ENCODE peak calls at places on chromosomes 1 and 21, in ten cellular contexts. One of them, this sample, is unnamed.

GRCh38 chr1:9472386-9473031 is 66.8 kb upstream of the SLC25A33 start:
- DNase-seq in CD8-positive, alpha-beta memory T cell: no peak
- DNase-seq in ascending aorta: no peak
- DNase-seq in transverse colon: no peak
- DNase-seq in uterus: no peak
- DNase-seq in tibial nerve: peak; percentile 22
- DNase-seq in BE2C: no peak
- DNase-seq in lung: no peak
- DNase-seq in HepG2: no peak
- DNase-seq in DND-41: no peak
- DNase-seq in this sample: no peak

GRCh38 chr21:36630485-36631206 is 68.3 kb upstream of the SIM2 start:
- DNase-seq in transverse colon: peak; percentile 66
- DNase-seq in tibial nerve: no peak
- DNase-seq in CD8-positive, alpha-beta memory T cell: peak; percentile 58
- DNase-seq in BE2C: peak; percentile 76
- DNase-seq in HepG2: peak; percentile 48
- DNase-seq in ascending aorta: no peak
- DNase-seq in DND-41: peak; percentile 63
- DNase-seq in uterus: peak; percentile 16
- DNase-seq in lung: peak; percentile 60
- DNase-seq in this sample: peak; percentile 69

GRCh38 chr1:2231667-2232254 is 3.6 kb downstream of the SKI start:
- DNase-seq in ascending aorta: peak; percentile 98
- DNase-seq in tibial nerve: peak; percentile 92
- DNase-seq in CD8-positive, alpha-beta memory T cell: peak; percentile 85
- DNase-seq in DND-41: no peak
- DNase-seq in uterus: peak; percentile 90
- DNase-seq in HepG2: peak; percentile 78
- DNase-seq in BE2C: peak; percentile 76
- DNase-seq in transverse colon: peak; percentile 83
- DNase-seq in lung: peak; percentile 89
- DNase-seq in this sample: peak; percentile 75

GRCh38 chr1:172394811-172395210 is 25.7 kb upstream of the C1orf105 start:
- DNase-seq in CD8-positive, alpha-beta memory T cell: no peak
- DNase-seq in lung: no peak
- DNase-seq in DND-41: no peak
- DNase-seq in tibial nerve: no peak
- DNase-seq in transverse colon: no peak
- DNase-seq in uterus: no peak
- DNase-seq in ascending aorta: no peak
- DNase-seq in HepG2: no peak
- DNase-seq in BE2C: no peak
- DNase-seq in this sample: no peak

GRCh38 chr1:1124786-1125642 is 9.1 kb upstream of the C1orf159 start:
- DNase-seq in HepG2: peak; percentile 93
- DNase-seq in ascending aorta: no peak
- DNase-seq in BE2C: no peak
- DNase-seq in transverse colon: peak; percentile 92
- DNase-seq in uterus: no peak
- DNase-seq in CD8-positive, alpha-beta memory T cell: no peak
- DNase-seq in DND-41: no peak
- DNase-seq in tibial nerve: no peak
- DNase-seq in lung: no peak
- DNase-seq in this sample: no peak

GRCh38 chr21:42629856-42630410 is 23.5 kb upstream of the PDE9A start:
- DNase-seq in ascending aorta: no peak
- DNase-seq in lung: no peak
- DNase-seq in transverse colon: peak; percentile 1
- DNase-seq in DND-41: no peak
- DNase-seq in CD8-positive, alpha-beta memory T cell: peak; percentile 8
- DNase-seq in BE2C: no peak
- DNase-seq in tibial nerve: no peak
- DNase-seq in HepG2: no peak
- DNase-seq in uterus: no peak
- DNase-seq in this sample: no peak

GRCh38 chr21:35044770-35045538 is 4.1 kb downstream of the RUNX1 start:
- DNase-seq in uterus: no peak
- DNase-seq in tibial nerve: no peak
- DNase-seq in BE2C: no peak
- DNase-seq in lung: no peak
- DNase-seq in HepG2: no peak
- DNase-seq in transverse colon: no peak
- DNase-seq in DND-41: no peak
- DNase-seq in CD8-positive, alpha-beta memory T cell: no peak
- DNase-seq in ascending aorta: no peak
- DNase-seq in this sample: no peak

GRCh38 chr21:41894922-41895557 is 15.9 kb upstream of the PRDM15 start:
- DNase-seq in lung: no peak
- DNase-seq in HepG2: no peak
- DNase-seq in BE2C: no peak
- DNase-seq in ascending aorta: no peak
- DNase-seq in tibial nerve: no peak
- DNase-seq in CD8-positive, alpha-beta memory T cell: no peak
- DNase-seq in transverse colon: no peak
- DNase-seq in uterus: no peak
- DNase-seq in DND-41: no peak
- DNase-seq in this sample: no peak

GRCh38 chr1:204461331-204462228 is 33.0 kb downstream of the PIK3C2B start:
- DNase-seq in CD8-positive, alpha-beta memory T cell: no peak
- DNase-seq in transverse colon: no peak
- DNase-seq in ascending aorta: no peak
- DNase-seq in BE2C: no peak
- DNase-seq in HepG2: no peak
- DNase-seq in lung: no peak
- DNase-seq in DND-41: peak; percentile 91
- DNase-seq in uterus: no peak
- DNase-seq in tibial nerve: no peak
- DNase-seq in this sample: no peak
- H3K4me1 ChIP-seq in CD8-positive, alpha-beta memory T cell: peaks cover 44% of the 10 kb centered on the region
- H3K4me1 ChIP-seq in transverse colon: peaks cover 5% of the 10 kb centered on the region
- H3K4me1 ChIP-seq in ascending aorta: peaks cover 26% of the 10 kb centered on the region
- H3K4me1 ChIP-seq in BE2C: peaks cover 19% of the 10 kb centered on the region
- H3K4me1 ChIP-seq in HepG2: no peaks in the 10 kb centered on the region
- H3K4me1 ChIP-seq in lung: peaks cover 34% of the 10 kb centered on the region
- H3K4me1 ChIP-seq in DND-41: peaks cover 68% of the 10 kb centered on the region
- H3K4me1 ChIP-seq in uterus: peaks cover 14% of the 10 kb centered on the region
- H3K4me1 ChIP-seq in tibial nerve: no peaks in the 10 kb centered on the region
- H3K4me1 ChIP-seq in this sample: peaks cover 50% of the 10 kb centered on the region

DNA sequence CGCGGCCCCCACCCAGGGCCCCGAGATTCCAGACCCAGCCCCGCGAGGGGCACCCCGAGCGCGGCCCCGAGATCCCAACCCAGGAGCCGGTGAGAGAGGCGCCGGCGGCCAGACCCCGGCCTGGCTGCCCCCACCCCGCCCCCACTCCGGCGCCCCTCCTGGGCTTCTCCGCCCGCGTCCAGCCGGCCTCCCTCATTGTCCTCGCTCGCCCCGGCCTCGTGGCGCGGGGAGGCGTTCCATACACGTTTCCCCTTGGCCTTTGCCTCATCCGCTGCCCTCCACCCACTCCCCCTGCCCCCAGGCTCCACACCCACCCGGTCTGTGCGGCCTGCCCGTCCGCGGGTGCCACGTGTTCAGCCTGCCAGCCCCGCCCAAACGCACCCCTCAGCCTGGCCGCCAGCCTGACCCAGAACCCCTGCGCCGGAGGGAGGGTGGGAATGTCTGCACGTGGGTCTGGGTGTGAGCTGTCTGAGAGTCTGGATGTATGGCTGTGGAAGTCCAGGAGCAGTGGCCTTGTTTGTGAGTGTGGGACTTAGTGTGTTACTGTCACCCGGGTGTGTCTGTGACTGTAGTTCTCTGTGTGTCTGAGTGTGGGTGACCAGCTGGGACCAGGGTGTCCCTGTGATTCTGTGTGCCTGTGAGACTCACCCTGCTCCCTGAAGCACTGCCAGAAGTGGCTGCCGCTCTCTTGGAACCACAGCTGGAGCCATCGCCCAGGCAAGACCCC is 681 bp downstream of the B4GALT2 start:
- DNase-seq in HepG2: peak; percentile 37
- DNase-seq in BE2C: peak; percentile 63
- DNase-seq in DND-41: peak; percentile 35
- DNase-seq in CD8-positive, alpha-beta memory T cell: no peak
- DNase-seq in uterus: peak; percentile 42
- DNase-seq in tibial nerve: no peak
- DNase-seq in transverse colon: peak; percentile 72
- DNase-seq in lung: peak; percentile 54
- DNase-seq in ascending aorta: no peak
- DNase-seq in this sample: peak; percentile 46
- H3K4me1 ChIP-seq in HepG2: peaks cover 71% of the 10 kb centered on the region
- H3K4me1 ChIP-seq in BE2C: no peaks in the 10 kb centered on the region
- H3K4me1 ChIP-seq in DND-41: peaks cover 35% of the 10 kb centered on the region
- H3K4me1 ChIP-seq in CD8-positive, alpha-beta memory T cell: peaks cover 37% of the 10 kb centered on the region
- H3K4me1 ChIP-seq in uterus: peaks cover 8% of the 10 kb centered on the region
- H3K4me1 ChIP-seq in tibial nerve: no peaks in the 10 kb centered on the region
- H3K4me1 ChIP-seq in transverse colon: peaks cover 49% of the 10 kb centered on the region
- H3K4me1 ChIP-seq in lung: peaks cover 29% of the 10 kb centered on the region
- H3K4me1 ChIP-seq in ascending aorta: peaks cover 11% of the 10 kb centered on the region
- H3K4me1 ChIP-seq in this sample: peaks cover 40% of the 10 kb centered on the region

GRCh38 chr1:205294914-205295310 is 26.6 kb downstream of the NUAK2 start:
- DNase-seq in CD8-positive, alpha-beta memory T cell: no peak
- DNase-seq in DND-41: no peak
- DNase-seq in ascending aorta: no peak
- DNase-seq in HepG2: no peak
- DNase-seq in BE2C: no peak
- DNase-seq in transverse colon: no peak
- DNase-seq in lung: no peak
- DNase-seq in uterus: no peak
- DNase-seq in tibial nerve: no peak
- DNase-seq in this sample: no peak

GRCh38 chr1:205294175-205294913 is 27.2 kb downstream of the NUAK2 start:
- DNase-seq in ascending aorta: no peak
- DNase-seq in lung: no peak
- DNase-seq in BE2C: peak; percentile 55
- DNase-seq in HepG2: peak; percentile 89
- DNase-seq in DND-41: no peak
- DNase-seq in uterus: peak; percentile 58
- DNase-seq in tibial nerve: no peak
- DNase-seq in transverse colon: no peak
- DNase-seq in CD8-positive, alpha-beta memory T cell: no peak
- DNase-seq in this sample: no peak

GRCh38 chr1:205298191-205298994 is 23.2 kb downstream of the NUAK2 start:
- DNase-seq in transverse colon: no peak
- DNase-seq in ascending aorta: no peak
- DNase-seq in uterus: no peak
- DNase-seq in BE2C: peak; percentile 79
- DNase-seq in lung: no peak
- DNase-seq in CD8-positive, alpha-beta memory T cell: no peak
- DNase-seq in HepG2: peak; percentile 84
- DNase-seq in DND-41: no peak
- DNase-seq in tibial nerve: no peak
- DNase-seq in this sample: peak; percentile 93

GRCh38 chr1:205293350-205294074 is 28.0 kb downstream of the NUAK2 start:
- DNase-seq in CD8-positive, alpha-beta memory T cell: no peak
- DNase-seq in transverse colon: no peak
- DNase-seq in HepG2: no peak
- DNase-seq in BE2C: no peak
- DNase-seq in uterus: no peak
- DNase-seq in lung: no peak
- DNase-seq in ascending aorta: no peak
- DNase-seq in DND-41: no peak
- DNase-seq in tibial nerve: no peak
- DNase-seq in this sample: no peak

DNA sequence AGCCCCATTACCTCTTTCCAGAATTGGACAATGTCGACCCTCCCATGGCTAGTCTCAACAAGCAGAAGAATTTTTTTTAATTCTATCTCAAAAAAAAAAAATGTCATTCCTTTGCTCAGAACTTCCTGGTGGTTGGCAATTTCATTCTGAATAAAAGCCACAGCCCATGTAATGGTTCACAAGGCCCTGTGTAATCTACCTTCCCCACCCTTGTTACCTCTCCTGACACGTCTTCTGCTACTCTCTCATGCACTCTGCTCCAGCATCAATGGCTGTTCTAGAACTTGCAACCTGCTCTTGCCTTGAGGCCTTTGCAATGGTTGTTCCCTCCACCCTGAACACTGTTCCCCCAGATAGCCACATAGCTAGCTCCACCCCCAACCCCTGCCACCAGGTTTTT is 25.4 kb downstream of the NUAK2 start:
- DNase-seq in ascending aorta: no peak
- DNase-seq in uterus: no peak
- DNase-seq in lung: no peak
- DNase-seq in HepG2: no peak
- DNase-seq in DND-41: no peak
- DNase-seq in BE2C: no peak
- DNase-seq in tibial nerve: no peak
- DNase-seq in transverse colon: no peak
- DNase-seq in CD8-positive, alpha-beta memory T cell: no peak
- DNase-seq in this sample: no peak
- H3K4me1 ChIP-seq in ascending aorta: no peaks in the 10 kb centered on the region
- H3K4me1 ChIP-seq in uterus: no peaks in the 10 kb centered on the region
- H3K4me1 ChIP-seq in lung: peaks cover 12% of the 10 kb centered on the region
- H3K4me1 ChIP-seq in HepG2: peaks cover 91% of the 10 kb centered on the region
- H3K4me1 ChIP-seq in DND-41: no peaks in the 10 kb centered on the region
- H3K4me1 ChIP-seq in BE2C: peaks cover 27% of the 10 kb centered on the region
- H3K4me1 ChIP-seq in tibial nerve: no peaks in the 10 kb centered on the region
- H3K4me1 ChIP-seq in transverse colon: peaks cover 16% of the 10 kb centered on the region
- H3K4me1 ChIP-seq in CD8-positive, alpha-beta memory T cell: peaks cover 52% of the 10 kb centered on the region
- H3K4me1 ChIP-seq in this sample: peaks cover 70% of the 10 kb centered on the region

DNA sequence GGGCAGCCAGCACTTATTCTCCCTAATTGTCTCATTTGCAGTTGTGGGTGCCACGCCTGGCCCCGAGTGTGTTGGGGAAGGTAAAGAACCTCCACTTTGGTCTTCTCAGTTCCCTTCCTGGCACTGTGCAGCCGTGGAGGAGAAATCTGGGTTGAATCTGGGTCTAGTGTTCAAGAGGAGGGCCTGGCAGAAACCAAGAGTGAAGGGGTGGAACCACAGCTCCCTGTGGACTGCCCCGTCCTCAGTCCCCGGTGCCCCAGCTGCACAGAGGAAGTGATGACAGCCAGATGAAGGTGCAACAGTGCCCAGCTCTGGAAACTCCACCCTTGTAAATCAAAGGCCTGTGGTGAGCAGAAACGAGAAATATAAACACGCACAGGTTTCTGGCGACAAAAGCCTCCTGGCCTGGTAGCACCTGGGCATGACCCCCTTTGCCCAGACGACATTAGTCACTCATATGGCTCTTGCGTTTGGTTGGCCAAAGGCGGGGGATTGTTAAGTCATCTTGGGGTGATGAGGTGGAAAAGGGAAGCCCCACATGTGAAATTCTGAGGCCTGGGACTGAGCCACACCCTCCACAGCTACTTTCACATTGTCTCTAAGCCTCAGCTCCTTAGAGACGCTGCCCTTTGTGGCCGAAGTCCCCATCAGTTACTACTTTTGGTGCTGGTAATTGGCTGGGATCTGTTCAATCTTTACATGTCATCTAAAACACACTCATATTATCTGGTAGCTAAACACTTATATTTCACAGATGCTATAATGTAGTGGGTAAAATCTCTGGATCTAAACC is 4.2 kb upstream of the ECE1 start:
- DNase-seq in uterus: no peak
- DNase-seq in HepG2: no peak
- DNase-seq in BE2C: no peak
- DNase-seq in transverse colon: peak; percentile 80
- DNase-seq in lung: peak; percentile 42
- DNase-seq in ascending aorta: no peak
- DNase-seq in tibial nerve: no peak
- DNase-seq in CD8-positive, alpha-beta memory T cell: peak; percentile 94
- DNase-seq in DND-41: peak; percentile 69
- DNase-seq in this sample: no peak
- H3K4me1 ChIP-seq in uterus: peaks cover 4% of the 10 kb centered on the region
- H3K4me1 ChIP-seq in HepG2: peaks cover 14% of the 10 kb centered on the region
- H3K4me1 ChIP-seq in BE2C: no peaks in the 10 kb centered on the region
- H3K4me1 ChIP-seq in transverse colon: peaks cover 28% of the 10 kb centered on the region
- H3K4me1 ChIP-seq in lung: peaks cover 20% of the 10 kb centered on the region
- H3K4me1 ChIP-seq in ascending aorta: peaks cover 16% of the 10 kb centered on the region
- H3K4me1 ChIP-seq in tibial nerve: no peaks in the 10 kb centered on the region
- H3K4me1 ChIP-seq in CD8-positive, alpha-beta memory T cell: peaks cover 82% of the 10 kb centered on the region
- H3K4me1 ChIP-seq in DND-41: peaks cover 24% of the 10 kb centered on the region
- H3K4me1 ChIP-seq in this sample: peaks cover 61% of the 10 kb centered on the region

GRCh38 chr1:8203056-8203455 is 114.9 kb upstream of the SLC45A1 start:
- DNase-seq in HepG2: no peak
- DNase-seq in lung: no peak
- DNase-seq in DND-41: no peak
- DNase-seq in ascending aorta: no peak
- DNase-seq in CD8-positive, alpha-beta memory T cell: no peak
- DNase-seq in uterus: no peak
- DNase-seq in BE2C: no peak
- DNase-seq in tibial nerve: no peak
- DNase-seq in transverse colon: no peak
- DNase-seq in this sample: no peak
- H3K4me1 ChIP-seq in HepG2: peaks cover 83% of the 10 kb centered on the region
- H3K4me1 ChIP-seq in lung: peaks cover 9% of the 10 kb centered on the region
- H3K4me1 ChIP-seq in DND-41: no peaks in the 10 kb centered on the region
- H3K4me1 ChIP-seq in ascending aorta: peaks cover 11% of the 10 kb centered on the region
- H3K4me1 ChIP-seq in CD8-positive, alpha-beta memory T cell: peaks cover 1% of the 10 kb centered on the region
- H3K4me1 ChIP-seq in uterus: peaks cover 9% of the 10 kb centered on the region
- H3K4me1 ChIP-seq in BE2C: no peaks in the 10 kb centered on the region
- H3K4me1 ChIP-seq in tibial nerve: no peaks in the 10 kb centered on the region
- H3K4me1 ChIP-seq in transverse colon: peaks cover 27% of the 10 kb centered on the region
- H3K4me1 ChIP-seq in this sample: peaks cover 32% of the 10 kb centered on the region